ENCODE peak calls at places on chromosomes 12 and 14, in nine cellular contexts. Z is adrenal gland; R is RWPE2; N is uterus; O is hepatocyte; J is astrocyte of the spinal cord; B is ovary; S is Karpas-422; A is effector memory CD4-positive, alpha-beta T cell. P is an unnamed sample.

GRCh38 chr14:36221097-36221496 is 44.6 kb upstream of the PTCSC3 start:
- DNase-seq in Z (no peak), R (no peak), N (no peak), O (no peak), J (no peak), B (no peak), S (no peak), A (no peak), P (no peak)

GRCh38 chr12:51391047-51391837 is at the start of gene GALNT6:
- DNase-seq in Z (peak), R (no peak), N (no peak), O (peak), J (no peak), B (no peak), S (peak), A (peak), P (peak)

GRCh38 chr12:3371018-3371417 is 120.0 kb upstream of the PRMT8 start:
- DNase-seq in Z (no peak), R (no peak), N (no peak), O (no peak), J (no peak), B (no peak), S (no peak), A (no peak), P (no peak)

GRCh38 chr12:54432815-54433164 is 13.7 kb upstream of the ITGA5 start:
- DNase-seq in Z (no peak), R (no peak), N (peak), O (no peak), J (no peak), B (no peak), S (no peak), A (no peak), P (no peak)

GRCh38 chr14:101475468-101476257 is 85.6 kb upstream of the DIO3 start:
- DNase-seq in Z (peak), R (peak), N (peak), O (peak), J (peak), B (peak), S (no peak), A (no peak), P (no peak)

GRCh38 chr12:3289702-3290101 is 201.3 kb upstream of the PRMT8 start:
- DNase-seq in Z (no peak), R (no peak), N (no peak), O (no peak), J (no peak), B (no peak), S (no peak), A (no peak), P (no peak)

GRCh38 chr12:29155079-29155478 is 6.0 kb downstream of the FAR2 start:
- DNase-seq in Z (no peak), R (no peak), N (no peak), O (no peak), J (no peak), B (no peak), S (no peak), A (no peak), P (no peak)

GRCh38 chr12:118981285-118982201 is at the start of gene SRRM4:
- DNase-seq in Z (peak), R (peak), N (no peak), O (peak), J (no peak), B (no peak), S (no peak), A (no peak), P (peak)

GRCh38 chr12:3838065-3838464 is 35.1 kb downstream of the PARP11 start:
- DNase-seq in Z (no peak), R (no peak), N (no peak), O (no peak), J (no peak), B (no peak), S (no peak), A (no peak), P (no peak)

GRCh38 chr14:72644038-72644437 is 249.9 kb downstream of the DPF3 start:
- DNase-seq in Z (no peak), R (no peak), N (no peak), O (no peak), J (no peak), B (no peak), S (no peak), A (no peak), P (no peak)

GRCh38 chr12:73656375-73656774 is 881.3 kb upstream of the ATXN7L3B start:
- DNase-seq in Z (no peak), R (no peak), N (no peak), O (no peak), J (no peak), B (no peak), S (no peak), A (no peak), P (no peak)

GRCh38 chr14:94697773-94698556 is 71.9 kb downstream of the GSC start:
- DNase-seq in Z (no peak), R (no peak), N (no peak), O (no peak), J (no peak), B (no peak), S (no peak), A (no peak), P (no peak)

GRCh38 chr12:120713861-120714482 is 3.7 kb downstream of the UNC119B start:
- DNase-seq in Z (peak), R (no peak), N (peak), O (peak), J (peak), B (peak), S (peak), A (peak), P (peak)

GRCh38 chr14:74616996-74617700 is 5.1 kb upstream of the LTBP2 start:
- DNase-seq in Z (no peak), R (no peak), N (no peak), O (no peak), J (peak), B (no peak), S (no peak), A (no peak), P (no peak)

GRCh38 chr14:50083467-50084337 is 32.7 kb downstream of the VCPKMT start:
- DNase-seq in Z (no peak), R (no peak), N (no peak), O (no peak), J (no peak), B (no peak), S (no peak), A (peak), P (peak)

GRCh38 chr12:3042826-3043225 is 34.4 kb upstream of the TSPAN9 start:
- DNase-seq in Z (no peak), R (peak), N (no peak), O (no peak), J (no peak), B (no peak), S (no peak), A (no peak), P (no peak)

GRCh38 chr12:124045671-124046070 is 72.7 kb downstream of the ZNF664 start:
- DNase-seq in Z (no peak), R (no peak), N (no peak), O (no peak), J (no peak), B (no peak), S (no peak), A (no peak), P (no peak)

GRCh38 chr14:24366375-24366663 is 1.7 kb upstream of the NFATC4 start:
- DNase-seq in Z (no peak), R (no peak), N (no peak), O (no peak), J (no peak), B (no peak), S (no peak), A (no peak), P (peak)
- H3K4me3 ChIP-seq in Z (peak), R (peak), N (peak), O (peak), J (peak), B (peak), S (peak), A (peak), P (no peak)

DNA sequence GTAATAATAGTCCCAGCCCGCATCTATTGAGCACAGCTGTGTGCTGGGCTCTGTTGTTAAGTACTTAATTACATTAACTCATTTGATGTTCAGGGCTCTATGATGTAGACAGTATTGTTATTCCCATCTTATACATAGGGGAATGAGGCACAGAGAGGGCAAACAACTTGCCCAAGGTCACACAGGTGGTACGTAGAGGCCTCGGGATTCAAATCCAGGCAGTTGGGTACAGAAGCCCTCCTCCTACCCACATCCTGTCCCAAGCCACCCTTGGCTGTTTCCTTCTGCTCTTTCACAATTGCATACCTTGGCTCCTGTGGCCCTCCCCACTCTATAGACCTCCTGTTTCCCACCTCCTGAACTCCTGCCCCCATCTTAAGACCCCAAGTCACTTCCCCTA is 10.0 kb upstream of the GPR68 start:
- DNase-seq in Z (no peak), R (no peak), N (no peak), O (no peak), J (no peak), B (no peak), S (no peak), A (no peak), P (peak)
- H3K4me3 ChIP-seq in Z (no peak), R (no peak), N (no peak), O (no peak), J (no peak), B (no peak), S (no peak), A (no peak), P (peak)

GRCh38 chr14:52313903-52314481 is at the start of gene PTGER2:
- DNase-seq in Z (peak), R (peak), N (peak), O (peak), J (peak), B (peak), S (no peak), A (peak), P (peak)

GRCh38 chr14:52314521-52315354 is 626 bp downstream of the PTGER2 start:
- DNase-seq in Z (no peak), R (peak), N (peak), O (peak), J (peak), B (peak), S (no peak), A (peak), P (peak)

GRCh38 chr14:52313493-52313881 is 625 bp upstream of the PTGER2 start:
- DNase-seq in Z (no peak), R (no peak), N (no peak), O (no peak), J (no peak), B (no peak), S (no peak), A (no peak), P (peak)

GRCh38 chr14:52315355-52315718 is 1.2 kb downstream of the PTGER2 start:
- DNase-seq in Z (no peak), R (no peak), N (peak), O (no peak), J (no peak), B (no peak), S (no peak), A (no peak), P (no peak)

DNA sequence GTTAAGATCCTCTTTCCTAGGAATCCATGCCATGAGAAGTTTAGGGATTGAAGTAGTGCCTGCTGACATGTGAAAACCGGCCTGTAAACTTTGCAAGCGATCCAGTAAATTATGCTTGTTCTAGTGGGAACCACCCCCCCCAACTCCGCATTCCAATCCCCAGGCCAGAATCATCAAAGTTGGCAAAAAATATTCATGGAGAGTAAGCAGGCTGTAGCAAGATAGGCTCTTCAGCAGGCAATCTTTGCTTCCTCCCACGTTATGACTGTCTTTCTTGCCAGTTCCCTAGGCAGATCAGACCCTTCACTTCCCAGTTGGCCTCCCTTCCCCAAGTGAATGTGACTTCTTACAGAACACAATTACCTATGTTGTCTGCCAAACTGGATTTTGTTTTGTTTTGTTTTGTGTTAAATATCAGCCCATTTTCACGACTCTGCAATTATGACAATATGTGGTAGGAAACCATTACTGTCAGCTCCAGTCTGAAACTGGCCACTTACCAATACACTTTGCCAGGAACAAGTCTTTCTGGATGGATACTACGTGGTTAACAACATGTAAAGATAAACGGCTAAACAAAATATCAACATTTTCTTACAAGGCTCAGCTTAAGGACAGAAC is 1.1 kb upstream of the PTGER2 start:
- DNase-seq in Z (no peak), R (no peak), N (peak), O (peak), J (no peak), B (no peak), S (no peak), A (no peak), P (no peak)
- H3K4me3 ChIP-seq in Z (peak), R (no peak), N (peak), O (no peak), J (peak), B (peak), S (no peak), A (peak), P (peak)

DNA sequence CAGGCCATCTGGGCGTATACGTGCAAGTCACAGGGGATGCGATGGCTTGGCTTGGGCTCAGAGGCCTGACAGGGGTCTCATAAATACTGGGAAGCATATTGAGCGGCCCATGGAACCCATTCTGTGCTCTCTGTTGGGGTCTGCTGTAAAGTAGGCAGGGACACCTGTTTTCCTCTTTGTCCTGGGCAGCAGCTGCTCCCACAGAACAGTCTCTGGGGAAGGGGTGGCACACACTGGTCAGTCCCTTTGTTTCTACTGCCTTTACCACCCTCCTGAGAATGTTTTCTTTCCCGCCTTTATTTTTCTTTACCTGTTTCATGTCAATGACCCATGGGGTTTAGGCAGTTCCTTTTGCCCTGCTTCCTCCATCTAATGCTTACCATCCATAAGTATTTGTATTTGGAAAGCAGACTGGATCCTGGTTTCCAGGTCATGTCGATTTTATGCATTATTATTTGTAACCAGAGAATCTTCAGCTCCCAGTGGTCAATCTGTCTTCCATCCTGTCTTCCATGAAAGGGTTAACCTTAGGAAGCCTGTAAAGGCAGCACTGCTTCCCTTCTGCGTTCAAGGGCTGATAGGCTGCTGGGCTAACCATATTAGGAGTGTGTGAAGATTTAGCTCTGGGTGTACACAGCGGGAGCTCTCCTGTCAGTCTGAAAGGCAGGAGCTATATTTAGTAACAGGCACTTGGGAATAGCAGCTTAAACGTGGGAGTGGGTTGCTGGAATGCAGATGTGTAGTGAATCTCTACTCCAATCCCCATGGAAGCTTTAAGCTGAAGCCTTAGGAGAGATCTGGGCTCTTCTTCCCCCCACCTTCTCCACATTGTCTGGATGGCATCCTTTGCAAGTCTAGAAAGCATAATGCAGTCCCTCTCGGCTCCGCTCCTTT is 124.0 kb downstream of the DYRK2 start:
- DNase-seq in Z (no peak), R (no peak), N (no peak), O (peak), J (peak), B (no peak), S (no peak), A (no peak), P (no peak)
- H3K4me3 ChIP-seq in Z (no peak), R (no peak), N (no peak), O (no peak), J (no peak), B (no peak), S (no peak), A (no peak), P (no peak)

P was measured in naive thymus-derived CD4-positive, alpha-beta T cell.